ENCODE peak calls at places on chromosome 2, in five cellular contexts. G is H9, U is IMR-90, L is neural progenitor cell, T is tibial artery. P is an unnamed sample.

GRCh38 chr2:238863231-238863630 is 15.3 kb downstream of the TWIST2 start:
- DNase-seq in G (no peak), U (no peak), L (no peak), T (peak), P (no peak)

GRCh38 chr2:24824966-24825882 is 32.0 kb downstream of the CENPO start:
- DNase-seq in G (peak), U (no peak), L (no peak), T (peak), P (peak)

GRCh38 chr2:130873700-130874346 is 37.1 kb downstream of the ARHGEF4 start:
- DNase-seq in G (peak), U (peak), L (peak), T (peak), P (peak)

GRCh38 chr2:30756051-30756719 is 51.1 kb downstream of the CAPN13 start:
- DNase-seq in G (no peak), U (no peak), L (no peak), T (peak), P (no peak)

GRCh38 chr2:34372967-34373366 is 773.9 kb upstream of the FAM98A start:
- DNase-seq in G (no peak), U (no peak), L (no peak), T (no peak), P (no peak)

GRCh38 chr2:216777637-216778273 is 82.1 kb downstream of the TNP1 start:
- DNase-seq in G (peak), U (peak), L (peak), T (no peak), P (peak)

GRCh38 chr2:109609352-109610024 is 4.3 kb downstream of the SEPTIN10 start:
- DNase-seq in G (no peak), U (peak), L (no peak), T (no peak), P (peak)

GRCh38 chr2:5691659-5692529 is at the start of gene SOX11:
- DNase-seq in G (peak), U (peak), L (peak), T (no peak), P (peak)

GRCh38 chr2:145091967-145092366 is 572.0 kb upstream of the ZEB2 start:
- DNase-seq in G (no peak), U (peak), L (no peak), T (no peak), P (no peak)

GRCh38 chr2:162929571-162929970 is 91.0 kb upstream of the KCNH7 start:
- DNase-seq in G (no peak), U (no peak), L (no peak), T (no peak), P (no peak)

GRCh38 chr2:16031848-16032159 is 91.5 kb downstream of the MYCN start:
- DNase-seq in G (no peak), U (no peak), L (no peak), T (no peak), P (no peak)

GRCh38 chr2:127424598-127425379 is 6.6 kb downstream of the PROC start:
- DNase-seq in G (no peak), U (no peak), L (no peak), T (no peak), P (no peak)

GRCh38 chr2:126704434-126705165 is 48.6 kb downstream of the GYPC start:
- DNase-seq in G (no peak), U (peak), L (no peak), T (no peak), P (no peak)

GRCh38 chr2:107595749-107596148 is 230.9 kb upstream of the RGPD4 start:
- DNase-seq in G (no peak), U (peak), L (no peak), T (no peak), P (peak)

GRCh38 chr2:163878718-163879117 is 142.9 kb upstream of the FIGN start:
- DNase-seq in G (peak), U (peak), L (peak), T (no peak), P (peak)

GRCh38 chr2:207770602-207771404 is 1.1 kb upstream of the FZD5 start:
- DNase-seq in G (peak), U (no peak), L (peak), T (no peak), P (peak)

GRCh38 chr2:8619071-8619470 is 62.8 kb upstream of the ID2 start:
- DNase-seq in G (no peak), U (no peak), L (no peak), T (no peak), P (no peak)

GRCh38 chr2:61763605-61764034 is 90.2 kb downstream of the FAM161A start:
- DNase-seq in G (no peak), U (peak), L (peak), T (peak), P (no peak)

GRCh38 chr2:213752575-213752974 is 468.3 kb downstream of the SPAG16 start:
- DNase-seq in G (no peak), U (no peak), L (no peak), T (no peak), P (no peak)

GRCh38 chr2:137937778-137938177 is 26.5 kb upstream of the HNMT start:
- DNase-seq in G (peak), U (no peak), L (no peak), T (no peak), P (no peak)

GRCh38 chr2:86216577-86217555 is 17.6 kb downstream of the MRPL35 start:
- DNase-seq in G (no peak), U (no peak), L (no peak), T (no peak), P (no peak)

GRCh38 chr2:28528206-28528605 is 32.3 kb downstream of the PLB1 start:
- DNase-seq in G (no peak), U (no peak), L (no peak), T (no peak), P (no peak)
- H3K27ac ChIP-seq in G (no peak), U (no peak), L (no peak), T (no peak), P (no peak)

GRCh38 chr2:132621131-132621875 is 48.7 kb downstream of the LYPD1 start:
- DNase-seq in G (no peak), U (no peak), L (no peak), T (no peak), P (no peak)
- H3K27ac ChIP-seq in G (no peak), U (no peak), L (no peak), T (no peak), P (no peak)

GRCh38 chr2:46118656-46119338 is 178.4 kb upstream of the EPAS1 start:
- DNase-seq in G (no peak), U (no peak), L (no peak), T (no peak), P (no peak)
- H3K27ac ChIP-seq in G (no peak), U (peak), L (no peak), T (no peak), P (no peak)

GRCh38 chr2:171531836-171532450 is 9.7 kb downstream of the CYBRD1 start:
- DNase-seq in G (no peak), U (peak), L (no peak), T (no peak), P (no peak)

GRCh38 chr2:171531291-171531690 is 9.0 kb downstream of the CYBRD1 start:
- DNase-seq in G (no peak), U (peak), L (no peak), T (peak), P (no peak)

GRCh38 chr2:171529914-171530313 is 7.6 kb downstream of the CYBRD1 start:
- DNase-seq in G (no peak), U (no peak), L (no peak), T (no peak), P (peak)

DNA sequence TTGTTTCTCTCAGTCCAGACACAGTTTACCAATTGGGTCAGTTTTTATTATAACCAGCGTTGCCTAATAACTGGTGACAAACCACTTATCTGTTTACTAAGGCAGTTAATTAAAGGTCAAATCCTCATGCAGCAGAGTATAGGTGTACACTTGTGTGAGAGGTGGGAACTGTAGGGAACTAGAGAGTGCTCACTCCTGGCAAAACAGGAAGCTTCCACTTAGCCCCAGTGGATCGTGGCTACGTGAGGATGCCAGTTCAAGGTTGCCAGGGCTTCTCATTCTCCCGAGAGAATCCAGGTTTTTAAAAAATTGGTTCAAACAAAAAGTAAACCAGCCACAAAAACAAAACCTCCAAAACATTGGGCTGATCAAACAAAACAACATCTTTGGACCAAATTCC is 8.1 kb downstream of the CYBRD1 start:
- DNase-seq in G (no peak), U (no peak), L (no peak), T (no peak), P (no peak)
- H3K27ac ChIP-seq in G (no peak), U (peak), L (no peak), T (peak), P (peak)

GRCh38 chr2:100878000-100878786 is 58.3 kb downstream of the NPAS2 start:
- DNase-seq in G (no peak), U (no peak), L (no peak), T (peak), P (no peak)
- H3K27ac ChIP-seq in G (no peak), U (no peak), L (no peak), T (peak), P (no peak)